ENCODE peak calls at places on chromosomes 12 and 14, in nine cellular contexts. One of them, this sample, is unnamed.

GRCh38 chr14:73463411-73463810 is 5.1 kb upstream of the NUMB start:
- DNase-seq in B cell: no peak
- DNase-seq in NCI-H446 treated with DMSO at 0.1 percent for 48 hours: no peak
- DNase-seq in RPMI7951: peak
- DNase-seq in hippocampal formation: peak
- DNase-seq in HS-5: peak
- DNase-seq in body of pancreas: peak
- DNase-seq in SIG-M5: peak
- DNase-seq in GM12891: no peak
- DNase-seq in this sample: no peak

GRCh38 chr12:103268831-103269514 is 226.8 kb downstream of the C12orf42 start:
- DNase-seq in body of pancreas: no peak
- DNase-seq in hippocampal formation: no peak
- DNase-seq in HS-5: no peak
- DNase-seq in GM12891: no peak
- DNase-seq in NCI-H446 treated with DMSO at 0.1 percent for 48 hours: no peak
- DNase-seq in RPMI7951: no peak
- DNase-seq in SIG-M5: no peak
- DNase-seq in B cell: no peak
- DNase-seq in this sample: no peak

GRCh38 chr14:25042362-25043299 is 7.3 kb downstream of the STXBP6 start:
- DNase-seq in B cell: no peak
- DNase-seq in hippocampal formation: peak
- DNase-seq in SIG-M5: no peak
- DNase-seq in RPMI7951: peak
- DNase-seq in GM12891: no peak
- DNase-seq in NCI-H446 treated with DMSO at 0.1 percent for 48 hours: no peak
- DNase-seq in body of pancreas: peak
- DNase-seq in HS-5: peak
- DNase-seq in this sample: no peak

GRCh38 chr14:59318908-59319307 is 130.4 kb downstream of the DAAM1 start:
- DNase-seq in RPMI7951: no peak
- DNase-seq in hippocampal formation: no peak
- DNase-seq in body of pancreas: no peak
- DNase-seq in GM12891: no peak
- DNase-seq in NCI-H446 treated with DMSO at 0.1 percent for 48 hours: no peak
- DNase-seq in HS-5: no peak
- DNase-seq in B cell: no peak
- DNase-seq in SIG-M5: no peak
- DNase-seq in this sample: no peak

GRCh38 chr14:56122306-56122705 is 4.1 kb downstream of the PELI2 start:
- DNase-seq in GM12891: no peak
- DNase-seq in SIG-M5: no peak
- DNase-seq in B cell: no peak
- DNase-seq in body of pancreas: no peak
- DNase-seq in hippocampal formation: no peak
- DNase-seq in RPMI7951: no peak
- DNase-seq in HS-5: no peak
- DNase-seq in NCI-H446 treated with DMSO at 0.1 percent for 48 hours: no peak
- DNase-seq in this sample: no peak

GRCh38 chr12:49022558-49023178 is 4.1 kb upstream of the PRKAG1 start:
- DNase-seq in RPMI7951: no peak
- DNase-seq in B cell: peak
- DNase-seq in HS-5: no peak
- DNase-seq in SIG-M5: no peak
- DNase-seq in GM12891: no peak
- DNase-seq in body of pancreas: no peak
- DNase-seq in NCI-H446 treated with DMSO at 0.1 percent for 48 hours: no peak
- DNase-seq in hippocampal formation: no peak
- DNase-seq in this sample: no peak

GRCh38 chr12:15122349-15122748 is 98.9 kb downstream of the RERG start:
- DNase-seq in B cell: no peak
- DNase-seq in body of pancreas: no peak
- DNase-seq in SIG-M5: no peak
- DNase-seq in HS-5: no peak
- DNase-seq in GM12891: no peak
- DNase-seq in RPMI7951: no peak
- DNase-seq in hippocampal formation: no peak
- DNase-seq in NCI-H446 treated with DMSO at 0.1 percent for 48 hours: no peak
- DNase-seq in this sample: no peak

GRCh38 chr12:58781609-58782008 is 138.7 kb downstream of the LRIG3 start:
- DNase-seq in HS-5: no peak
- DNase-seq in GM12891: no peak
- DNase-seq in B cell: no peak
- DNase-seq in body of pancreas: no peak
- DNase-seq in RPMI7951: no peak
- DNase-seq in NCI-H446 treated with DMSO at 0.1 percent for 48 hours: no peak
- DNase-seq in SIG-M5: no peak
- DNase-seq in hippocampal formation: no peak
- DNase-seq in this sample: no peak

GRCh38 chr12:2238111-2238510 is 185.3 kb downstream of the CACNA1C start:
- DNase-seq in body of pancreas: no peak
- DNase-seq in B cell: no peak
- DNase-seq in GM12891: no peak
- DNase-seq in SIG-M5: no peak
- DNase-seq in RPMI7951: no peak
- DNase-seq in hippocampal formation: no peak
- DNase-seq in HS-5: no peak
- DNase-seq in NCI-H446 treated with DMSO at 0.1 percent for 48 hours: no peak
- DNase-seq in this sample: no peak

GRCh38 chr14:77791225-77791600 is 8.7 kb upstream of the ADCK1 start:
- DNase-seq in HS-5: no peak
- DNase-seq in RPMI7951: no peak
- DNase-seq in NCI-H446 treated with DMSO at 0.1 percent for 48 hours: no peak
- DNase-seq in SIG-M5: no peak
- DNase-seq in B cell: no peak
- DNase-seq in hippocampal formation: no peak
- DNase-seq in body of pancreas: no peak
- DNase-seq in GM12891: no peak
- DNase-seq in this sample: no peak

GRCh38 chr12:4855121-4855924 is 54.4 kb upstream of the KCNA1 start:
- DNase-seq in NCI-H446 treated with DMSO at 0.1 percent for 48 hours: peak
- DNase-seq in body of pancreas: peak
- DNase-seq in SIG-M5: peak
- DNase-seq in RPMI7951: peak
- DNase-seq in GM12891: peak
- DNase-seq in HS-5: peak
- DNase-seq in hippocampal formation: peak
- DNase-seq in B cell: peak
- DNase-seq in this sample: no peak

GRCh38 chr14:88599761-88600439 is 37.1 kb downstream of the ZC3H14 start:
- DNase-seq in body of pancreas: no peak
- DNase-seq in NCI-H446 treated with DMSO at 0.1 percent for 48 hours: no peak
- DNase-seq in GM12891: peak
- DNase-seq in RPMI7951: no peak
- DNase-seq in hippocampal formation: no peak
- DNase-seq in B cell: no peak
- DNase-seq in HS-5: no peak
- DNase-seq in SIG-M5: no peak
- DNase-seq in this sample: no peak

GRCh38 chr14:98371141-98371540 is 900.9 kb downstream of the BCL11B start:
- DNase-seq in hippocampal formation: no peak
- DNase-seq in NCI-H446 treated with DMSO at 0.1 percent for 48 hours: no peak
- DNase-seq in HS-5: no peak
- DNase-seq in B cell: no peak
- DNase-seq in RPMI7951: no peak
- DNase-seq in GM12891: no peak
- DNase-seq in body of pancreas: no peak
- DNase-seq in SIG-M5: no peak
- DNase-seq in this sample: no peak

GRCh38 chr12:87756111-87756510 is 273.1 kb downstream of the C12orf50 start:
- DNase-seq in RPMI7951: peak
- DNase-seq in GM12891: no peak
- DNase-seq in hippocampal formation: no peak
- DNase-seq in B cell: no peak
- DNase-seq in HS-5: peak
- DNase-seq in body of pancreas: no peak
- DNase-seq in NCI-H446 treated with DMSO at 0.1 percent for 48 hours: no peak
- DNase-seq in SIG-M5: no peak
- DNase-seq in this sample: no peak

GRCh38 chr14:69665596-69665995 is 54.2 kb downstream of the SUSD6 start:
- DNase-seq in B cell: no peak
- DNase-seq in NCI-H446 treated with DMSO at 0.1 percent for 48 hours: no peak
- DNase-seq in GM12891: no peak
- DNase-seq in SIG-M5: no peak
- DNase-seq in HS-5: no peak
- DNase-seq in RPMI7951: no peak
- DNase-seq in body of pancreas: no peak
- DNase-seq in hippocampal formation: no peak
- DNase-seq in this sample: no peak